ENCODE peak calls at places on chromosomes 5 and 9, in eight cellular contexts. E is lower leg skin, H is foreskin fibroblast, G is astrocyte, F is psoas muscle, A is mucosa of descending colon, T is transverse colon, Z is thyroid gland. Q is an unnamed sample.

GRCh38 chr9:38685535-38685934 is 34.4 kb downstream of the FAM240B start:
- DNase-seq in F (no peak), T (no peak), E (no peak), H (no peak), A (no peak), Z (no peak), G (no peak), Q (no peak)

GRCh38 chr5:40378431-40379175 is 301.1 kb upstream of the PTGER4 start:
- DNase-seq in F (no peak), H (no peak), A (no peak), E (no peak), G (no peak), Z (no peak), T (no peak), Q (no peak)

GRCh38 chr9:99167120-99167519 is 54.6 kb downstream of the ALG2 start:
- DNase-seq in E (no peak), G (no peak), F (no peak), T (no peak), H (no peak), A (no peak), Z (no peak), Q (no peak)

GRCh38 chr5:171308453-171309275 is at the start of gene TLX3:
- DNase-seq in G (no peak), F (no peak), H (peak; percentile 36), Z (no peak), A (no peak), E (no peak), T (no peak), Q (no peak)

GRCh38 chr9:4663956-4664355 is 1.9 kb downstream of the PLPP6 start:
- DNase-seq in G (no peak), F (no peak), Z (no peak), E (no peak), A (no peak), H (no peak), T (no peak), Q (no peak)

GRCh38 chr9:90124961-90125360 is 517.7 kb downstream of the DIRAS2 start:
- DNase-seq in G (no peak), Z (no peak), T (no peak), A (no peak), F (no peak), E (no peak), H (no peak), Q (peak; percentile 88)

GRCh38 chr9:83062011-83062652 is 810 bp downstream of the RASEF start:
- DNase-seq in A (peak; percentile 70), T (peak; percentile 64), E (no peak), G (peak; percentile 52), Z (peak; percentile 84), H (peak; percentile 64), F (no peak), Q (no peak)

GRCh38 chr9:75788006-75788634 is 102.4 kb upstream of the PCSK5 start:
- DNase-seq in H (peak; percentile 39), E (no peak), G (peak; percentile 16), T (no peak), A (no peak), F (peak; percentile 63), Z (no peak), Q (no peak)

GRCh38 chr5:145990077-145990653 is 53.8 kb downstream of the SH3RF2 start:
- DNase-seq in F (no peak), Z (no peak), H (no peak), A (no peak), G (no peak), T (no peak), E (no peak), Q (no peak)

GRCh38 chr5:24646915-24647314 is 2.1 kb upstream of the CDH10 start:
- DNase-seq in G (no peak), T (no peak), E (no peak), A (no peak), F (no peak), H (no peak), Z (no peak), Q (no peak)

GRCh38 chr5:158739941-158740340 is 359.8 kb downstream of the EBF1 start:
- DNase-seq in E (no peak), F (peak; percentile 42), T (no peak), A (no peak), G (no peak), H (peak; percentile 28), Z (no peak), Q (no peak)

GRCh38 chr5:139794067-139794846 is 1.4 kb upstream of the PSD2 start:
- DNase-seq in T (no peak), E (no peak), A (peak; percentile 25), G (no peak), H (no peak), Z (no peak), F (no peak), Q (no peak)

GRCh38 chr5:139797856-139798510 is 2.4 kb downstream of the PSD2 start:
- DNase-seq in Z (no peak), H (no peak), G (no peak), T (no peak), A (peak; percentile 28), F (peak; percentile 29), E (no peak), Q (no peak)

GRCh38 chr5:139797335-139797734 is 1.7 kb downstream of the PSD2 start:
- DNase-seq in Z (no peak), H (no peak), A (peak; percentile 3), T (no peak), F (peak; percentile 26), E (no peak), G (no peak), Q (no peak)

GRCh38 chr5:139796061-139796806 is 626 bp downstream of the PSD2 start:
- DNase-seq in F (peak; percentile 48), H (no peak), G (no peak), T (no peak), A (peak; percentile 39), E (no peak), Z (no peak), Q (no peak)

GRCh38 chr5:139795074-139796001 is at the start of gene PSD2:
- DNase-seq in A (peak; percentile 45), H (peak; percentile 49), E (no peak), G (no peak), Z (peak; percentile 52), F (peak; percentile 60), T (no peak), Q (no peak)
- H3K4me3 ChIP-seq in A (no peak within 1 kb of the TSS), H (no peak within 1 kb of the TSS), E (peak within 1 kb of the TSS; percentile 14), G (no peak within 1 kb of the TSS), Z (no peak within 1 kb of the TSS), F (peak within 1 kb of the TSS; percentile 68), T (peak within 1 kb of the TSS; percentile 20), Q (no peak within 1 kb of the TSS)

GRCh38 chr9:85224301-85224700 is 517.5 kb downstream of the AGTPBP1 start:
- DNase-seq in G (no peak), T (no peak), F (no peak), A (no peak), E (no peak), H (no peak), Z (no peak), Q (no peak)
- TF ChIP-seq CTCF in G (no peak), T (no peak), F (no peak), A (no peak), E (no peak), H (no peak), Z (no peak), Q (no peak)

GRCh38 chr5:67002832-67003231 is 193.8 kb downstream of the CD180 start:
- DNase-seq in H (no peak), A (no peak), F (no peak), G (no peak), E (no peak), T (no peak), Z (no peak), Q (no peak)
- H3K4me3 ChIP-seq in H (no peak overlapping the region), A (no peak overlapping the region), F (peak overlapping the region; percentile 81), G (no peak overlapping the region), E (no peak overlapping the region), T (no peak overlapping the region), Z (no peak overlapping the region), Q (no peak overlapping the region)

GRCh38 chr5:154871732-154872131 is 13.3 kb downstream of the CNOT8 start:
- DNase-seq in T (no peak), F (no peak), A (no peak), Z (no peak), E (no peak), H (no peak), G (no peak), Q (no peak)

GRCh38 chr5:154865466-154866184 is 7.2 kb downstream of the CNOT8 start:
- DNase-seq in E (no peak), F (no peak), T (no peak), G (no peak), H (no peak), Z (no peak), A (no peak), Q (no peak)

GRCh38 chr5:154866841-154867240 is 8.4 kb downstream of the CNOT8 start:
- DNase-seq in T (no peak), H (no peak), E (no peak), A (no peak), G (no peak), F (no peak), Z (no peak), Q (no peak)

GRCh38 chr5:154873791-154874331 is 15.4 kb downstream of the CNOT8 start:
- DNase-seq in H (no peak), E (no peak), T (no peak), A (no peak), Z (no peak), G (no peak), F (no peak), Q (no peak)

DNA sequence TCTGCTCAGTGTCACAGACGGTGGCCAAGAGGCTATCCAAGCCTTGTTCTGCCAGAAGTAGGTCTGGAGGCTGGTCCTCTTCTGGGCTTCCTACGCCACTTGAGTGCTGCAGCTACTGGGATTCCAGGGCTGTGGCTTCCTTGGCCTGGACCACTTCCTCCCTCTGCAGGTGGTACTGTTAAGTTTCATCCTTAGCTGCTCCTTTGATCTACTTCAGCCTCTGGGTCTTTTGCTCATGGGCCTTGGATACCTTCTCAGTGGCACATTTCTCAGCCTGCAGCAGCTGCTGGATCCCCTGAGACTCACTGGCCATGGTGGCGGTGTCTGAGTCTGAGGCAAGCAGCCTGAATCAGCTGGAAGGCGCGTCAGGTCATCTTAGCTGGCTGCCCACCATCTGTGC is 10.3 kb downstream of the CNOT8 start:
- DNase-seq in H (peak; percentile 50), A (no peak), Z (peak; percentile 66), F (peak; percentile 63), E (peak; percentile 76), G (no peak), T (no peak), Q (no peak)
- TF ChIP-seq CTCF in H (peak; percentile 8), A (no peak), Z (peak; percentile 41), F (no peak), E (no peak), G (no peak), T (no peak), Q (no peak)

DNA sequence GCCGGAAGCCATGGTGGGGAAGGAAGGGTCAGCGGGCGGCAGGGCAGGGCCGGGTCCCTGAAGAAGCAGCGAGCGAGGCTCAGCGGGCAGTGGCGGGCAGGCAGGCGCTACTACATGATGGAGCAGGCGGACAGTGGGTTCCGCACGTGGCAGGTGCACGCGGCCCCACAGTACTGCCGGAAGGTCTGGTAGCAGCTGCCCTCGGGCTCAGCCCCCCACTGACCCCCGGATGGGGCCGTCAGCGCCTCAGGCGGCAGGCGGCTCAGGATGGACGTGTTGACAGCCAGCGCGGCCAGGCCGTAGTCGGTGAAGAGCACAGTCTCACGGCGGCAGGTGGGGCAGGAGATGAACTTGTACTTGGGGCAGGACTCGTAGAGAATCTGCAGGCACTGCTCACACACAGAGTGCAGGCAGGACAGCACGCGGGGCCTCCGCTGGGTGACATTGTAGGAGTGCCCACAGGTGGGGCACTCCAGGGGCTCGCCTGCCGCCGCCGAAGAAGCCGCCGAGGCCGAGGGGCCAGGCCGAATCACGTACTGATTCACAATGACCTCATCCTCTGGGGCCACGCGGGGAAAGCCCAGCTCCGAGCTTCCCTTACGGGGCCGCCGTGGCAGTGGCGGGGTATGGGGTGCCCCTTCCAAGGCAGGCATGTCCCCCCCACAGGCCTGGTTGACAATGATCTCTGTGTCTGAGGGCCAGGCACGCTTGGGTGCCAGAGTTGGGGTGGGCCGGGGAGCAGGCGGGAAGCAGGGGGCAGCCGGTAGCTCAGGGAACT is 1.5 kb downstream of the RNF208 start:
- DNase-seq in T (no peak), Z (no peak), E (no peak), H (no peak), A (no peak), G (no peak), F (no peak), Q (no peak)
- H3K4me3 ChIP-seq in T (no peak overlapping the region), Z (no peak overlapping the region), E (no peak overlapping the region), H (no peak overlapping the region), A (no peak overlapping the region), G (no peak overlapping the region), F (no peak overlapping the region), Q (no peak overlapping the region)